ENCODE peak calls at places on chromosomes 16 and 17, in five cellular contexts. N, X, E, I and U are unnamed samples.

GRCh38 chr17:44086364-44087311 is 16.1 kb downstream of the G6PC3 start:
- DNase-seq in I (no peak), X (no peak), N (no peak), E (no peak), U (no peak)

GRCh38 chr17:11979795-11980194 is 17.5 kb downstream of the ZNF18 start:
- DNase-seq in X (no peak), I (no peak), E (no peak), N (no peak), U (no peak)

GRCh38 chr16:65196696-65197095 is 74.8 kb upstream of the CDH11 start:
- DNase-seq in X (no peak), E (no peak), I (no peak), N (no peak), U (no peak)

GRCh38 chr16:27764869-27765675 is 215.1 kb downstream of the KATNIP start:
- DNase-seq in I (no peak), X (no peak), N (no peak), E (no peak), U (no peak)

GRCh38 chr16:54290203-54291106 is 3.9 kb upstream of the IRX3 start:
- DNase-seq in X (peak), N (no peak), E (no peak), I (no peak), U (no peak)

GRCh38 chr16:29862383-29862883 is 593 bp downstream of the CDIPT start:
- DNase-seq in X (no peak), I (peak), N (peak), E (no peak), U (no peak)

GRCh38 chr17:14833201-14833773 is 431.8 kb downstream of the PMP22 start:
- DNase-seq in N (no peak), E (no peak), I (no peak), X (no peak), U (no peak)

GRCh38 chr17:59825533-59826316 is 67.0 kb downstream of the TUBD1 start:
- DNase-seq in X (no peak), I (peak), E (peak), N (no peak), U (no peak)

GRCh38 chr17:17942846-17943245 is 29.4 kb downstream of the TOM1L2 start:
- DNase-seq in I (no peak), X (no peak), N (no peak), E (no peak), U (no peak)

GRCh38 chr16:57007050-57007449 is 17.7 kb downstream of the NLRC5 start:
- DNase-seq in X (no peak), I (no peak), N (no peak), E (no peak), U (no peak)

GRCh38 chr17:74217036-74217725 is 3.8 kb downstream of the TTYH2 start:
- DNase-seq in E (no peak), I (no peak), N (no peak), X (no peak), U (no peak)

GRCh38 chr17:78144146-78144719 is 2.0 kb upstream of the C17orf99 start:
- DNase-seq in N (peak), X (no peak), E (peak), I (peak), U (no peak)

GRCh38 chr17:13626703-13627102 is 25.0 kb upstream of the HS3ST3A1 start:
- DNase-seq in I (no peak), N (no peak), X (no peak), E (no peak), U (no peak)

GRCh38 chr16:89599451-89599858 is 14.0 kb upstream of the DPEP1 start:
- DNase-seq in I (peak), X (peak), E (no peak), N (peak), U (peak)

GRCh38 chr17:28744104-28744801 is 442 bp downstream of the TRAF4 start:
- DNase-seq in I (peak), X (peak), N (peak), E (no peak), U (peak)

GRCh38 chr16:89435051-89435450 is 55.3 kb downstream of the ANKRD11 start:
- DNase-seq in X (no peak), I (no peak), N (no peak), E (no peak), U (no peak)

GRCh38 chr17:49223168-49223516 is 7.4 kb downstream of the PHOSPHO1 start:
- DNase-seq in N (no peak), X (no peak), I (no peak), E (no peak), U (no peak)

GRCh38 chr16:66293932-66294331 is 72.6 kb upstream of the CDH5 start:
- DNase-seq in E (no peak), I (no peak), X (no peak), N (no peak), U (no peak)

GRCh38 chr17:64547354-64547753 is 40.6 kb downstream of the CEP95 start:
- DNase-seq in N (no peak), E (no peak), X (peak), I (no peak), U (no peak)

GRCh38 chr17:18326572-18326971 is 11.5 kb downstream of the SMCR8 start:
- DNase-seq in I (no peak), X (no peak), E (no peak), N (no peak), U (no peak)

GRCh38 chr16:57539072-57539796 is 2.9 kb upstream of the CCDC102A start:
- DNase-seq in E (no peak), I (peak), N (peak), X (no peak), U (peak)

GRCh38 chr17:28449861-28450260 is 23.6 kb upstream of the SLC13A2 start:
- DNase-seq in N (no peak), I (no peak), E (no peak), X (no peak), U (no peak)

GRCh38 chr16:64469906-64470702 is 651.8 kb downstream of the CDH11 start:
- DNase-seq in X (no peak), E (no peak), N (no peak), I (no peak), U (no peak)

GRCh38 chr16:67254809-67255552 is 6.2 kb downstream of the SLC9A5 start:
- DNase-seq in I (no peak), X (no peak), N (no peak), E (no peak), U (no peak)

GRCh38 chr16:67396159-67396774 is 3.0 kb upstream of the TPPP3 start:
- DNase-seq in E (peak), X (peak), I (peak), N (peak), U (no peak)

GRCh38 chr16:27529962-27530361 is 19.8 kb downstream of the GTF3C1 start:
- DNase-seq in X (no peak), I (no peak), E (no peak), N (no peak), U (no peak)

GRCh38 chr17:70168044-70168978 is 1.0 kb upstream of the KCNJ2 start:
- DNase-seq in I (peak), E (peak), X (peak), N (peak), U (peak)

GRCh38 chr16:4200781-4201137 is 41.1 kb downstream of the SRL start:
- DNase-seq in E (no peak), N (no peak), X (no peak), I (no peak), U (no peak)

GRCh38 chr16:87626401-87626800 is 24.1 kb downstream of the JPH3 start:
- DNase-seq in X (no peak), I (no peak), E (no peak), N (no peak), U (no peak)

GRCh38 chr16:56462064-56462796 is 10.9 kb downstream of the OGFOD1 start:
- DNase-seq in X (no peak), E (no peak), I (no peak), N (no peak), U (no peak)

GRCh38 chr17:79331492-79331891 is 256.9 kb downstream of the ENGASE start:
- DNase-seq in I (no peak), E (no peak), N (peak), X (no peak), U (no peak)

GRCh38 chr17:44820631-44821196 is 9.4 kb downstream of the GJC1 start:
- DNase-seq in I (no peak), N (no peak), X (no peak), E (no peak), U (no peak)

GRCh38 chr17:44608732-44609435 is 47.4 kb upstream of the MEIOC start:
- DNase-seq in E (no peak), I (no peak), X (no peak), N (no peak), U (no peak)

GRCh38 chr16:1800703-1801102 is 7.2 kb upstream of the IGFALS start:
- DNase-seq in X (no peak), E (no peak), I (no peak), N (no peak), U (no peak)

GRCh38 chr17:38510424-38511125 is 82.3 kb downstream of the ARHGAP23 start:
- DNase-seq in I (no peak), N (no peak), E (no peak), X (peak), U (peak)
- TF ChIP-seq CTCF in I (no peak), N (no peak), E (no peak), X (no peak), U (no peak)

GRCh38 chr16:15773964-15774363 is 82.9 kb downstream of the MYH11 start:
- DNase-seq in N (no peak), X (no peak), E (no peak), I (no peak), U (no peak)

GRCh38 chr16:15772579-15773293 is 84.1 kb downstream of the MYH11 start:
- DNase-seq in E (no peak), X (no peak), I (no peak), N (no peak), U (no peak)

GRCh38 chr16:15770512-15770911 is 86.3 kb downstream of the MYH11 start:
- DNase-seq in N (no peak), I (no peak), X (no peak), E (no peak), U (no peak)

GRCh38 chr16:15770107-15770506 is 86.7 kb downstream of the MYH11 start:
- DNase-seq in X (no peak), I (no peak), N (no peak), E (peak), U (no peak)

DNA sequence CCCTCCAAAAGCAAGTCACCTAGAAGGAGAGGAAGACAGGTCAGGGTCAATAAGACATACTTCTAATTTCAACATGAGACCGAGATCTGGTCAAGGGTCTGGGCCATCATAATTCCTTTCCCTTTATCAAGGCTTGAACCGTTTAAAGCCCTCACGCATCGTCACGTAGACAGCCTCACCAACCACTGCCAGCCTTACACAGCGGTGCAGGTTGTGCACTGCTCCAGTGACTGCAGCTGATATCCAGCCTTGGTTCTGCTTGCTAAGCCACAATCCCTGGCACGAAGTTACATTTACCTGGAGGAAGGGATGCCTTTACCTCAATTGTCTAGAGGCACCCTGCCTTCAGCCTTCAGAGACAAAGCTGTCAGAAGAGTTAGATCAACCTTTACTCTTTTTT is 85.1 kb downstream of the MYH11 start:
- DNase-seq in I (no peak), N (no peak), X (no peak), E (no peak), U (no peak)
- TF ChIP-seq CTCF in I (no peak), N (no peak), X (no peak), E (no peak), U (no peak)

GRCh38 chr17:83195330-83196087 is 116.1 kb downstream of the METRNL start:
- DNase-seq in E (peak), N (no peak), X (no peak), I (no peak), U (no peak)
- TF ChIP-seq CTCF in E (peak), N (no peak), X (no peak), I (no peak), U (no peak)

DNA sequence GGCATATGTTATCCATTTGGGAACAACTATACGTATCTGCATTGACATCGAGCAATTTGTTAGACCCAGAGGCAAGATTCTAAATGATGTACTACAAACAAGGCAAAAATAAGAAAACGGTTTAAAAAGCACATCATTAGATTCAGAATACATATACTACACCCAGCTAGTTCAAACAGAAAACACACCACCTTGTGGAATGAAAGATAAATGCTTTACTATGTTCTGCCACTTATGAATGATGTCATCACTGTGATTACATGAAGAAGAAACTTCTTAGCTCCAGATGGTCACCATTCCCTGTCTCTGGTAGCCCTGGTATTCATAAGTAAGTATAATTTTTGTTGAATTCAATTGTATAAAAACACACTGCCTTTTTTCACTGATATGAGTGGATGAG is 7.8 kb downstream of the NACA2 start:
- DNase-seq in I (peak), N (peak), X (no peak), E (no peak), U (peak)
- TF ChIP-seq CTCF in I (peak), N (peak), X (no peak), E (no peak), U (peak)

GRCh38 chr17:75875940-75876189 is 2.5 kb downstream of the TRIM47 start:
- DNase-seq in E (peak), I (no peak), X (no peak), N (no peak), U (no peak)

GRCh38 chr17:75878174-75878998 is at the start of gene TRIM47:
- DNase-seq in E (peak), X (peak), N (peak), I (no peak), U (no peak)

GRCh38 chr17:75876938-75877751 is 1.2 kb downstream of the TRIM47 start:
- DNase-seq in X (no peak), I (no peak), E (peak), N (peak), U (no peak)

GRCh38 chr17:75876190-75876937 is 2.0 kb downstream of the TRIM47 start:
- DNase-seq in X (peak), N (peak), E (peak), I (peak), U (peak)

DNA sequence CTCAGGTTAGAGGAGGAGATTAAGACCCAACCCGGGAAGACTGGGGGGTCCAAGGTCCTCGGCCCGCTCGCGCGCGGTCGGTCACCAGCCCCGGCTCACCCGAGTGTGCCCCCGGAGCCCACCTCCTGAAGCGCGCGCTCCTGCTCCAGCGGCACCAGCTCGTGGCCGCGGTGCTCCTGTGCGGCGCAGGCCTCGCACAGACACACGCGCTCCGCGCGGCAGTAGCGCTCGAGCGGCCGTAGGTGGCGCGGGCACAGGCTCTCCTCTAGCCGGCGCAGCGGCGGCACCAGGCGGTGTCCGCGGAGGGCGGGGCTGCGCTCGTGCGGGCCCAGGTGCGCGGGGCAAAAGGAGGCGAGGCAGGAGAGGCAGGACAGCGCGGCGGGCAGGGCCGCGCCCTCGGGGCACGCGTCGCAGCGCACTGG is 618 bp downstream of the TRIM47 start:
- DNase-seq in E (peak), X (peak), I (peak), N (peak), U (peak)
- TF ChIP-seq CTCF in E (peak), X (no peak), I (peak), N (peak), U (peak)

GRCh38 chr16:719815-720506 is 985 bp upstream of the ANTKMT start:
- DNase-seq in X (no peak), N (no peak), E (no peak), I (no peak), U (no peak)
- TF ChIP-seq CTCF in X (no peak), N (peak), E (no peak), I (no peak), U (peak)

GRCh38 chr16:85615852-85616607 is 2.9 kb downstream of the GSE1 start:
- DNase-seq in E (peak), N (peak), X (peak), I (peak), U (peak)
- TF ChIP-seq CTCF in E (peak), N (peak), X (peak), I (peak), U (peak)

DNA sequence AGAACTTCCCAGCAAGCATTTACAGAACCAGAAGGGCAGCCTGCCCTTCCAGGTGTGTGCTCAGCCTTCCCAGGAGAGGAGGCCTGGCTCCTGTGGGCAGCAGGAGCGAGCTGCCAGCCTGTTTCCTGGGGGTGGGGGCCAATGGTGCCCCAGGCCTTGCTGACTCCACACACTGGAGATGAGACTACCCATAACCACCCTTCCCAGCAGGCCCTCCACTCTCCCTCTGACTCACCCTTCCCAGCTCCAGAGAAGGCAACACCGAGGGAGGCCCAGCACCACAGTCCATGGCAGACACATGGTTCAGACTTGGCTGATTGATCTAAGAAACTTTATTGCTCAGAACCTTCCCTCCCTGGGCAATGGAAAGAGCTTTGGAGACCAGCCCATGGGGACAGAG is 1.8 kb upstream of the PRSS53 start:
- DNase-seq in N (no peak), E (no peak), X (no peak), I (no peak), U (no peak)
- TF ChIP-seq CTCF in N (no peak), E (no peak), X (no peak), I (no peak), U (no peak)

GRCh38 chr17:4118095-4118743 is 24.6 kb downstream of the ZZEF1 start:
- DNase-seq in X (no peak), N (no peak), I (no peak), E (no peak), U (no peak)

GRCh38 chr17:4124994-4125393 is 17.8 kb downstream of the ZZEF1 start:
- DNase-seq in I (no peak), X (no peak), E (no peak), N (no peak), U (no peak)

GRCh38 chr17:4116516-4116915 is 26.3 kb downstream of the ZZEF1 start:
- DNase-seq in E (no peak), X (no peak), I (no peak), N (no peak), U (no peak)

GRCh38 chr17:4119299-4119698 is 23.5 kb downstream of the ZZEF1 start:
- DNase-seq in I (no peak), N (no peak), E (no peak), X (no peak), U (no peak)

GRCh38 chr17:4120332-4120731 is 22.5 kb downstream of the ZZEF1 start:
- DNase-seq in N (no peak), I (no peak), E (no peak), X (no peak), U (no peak)
- TF ChIP-seq CTCF in N (no peak), I (no peak), E (no peak), X (no peak), U (no peak)